ENCODE peak calls at places on chromosomes 7 and 10, in four cellular contexts. G is K562, K is GM12878, F is HepG2. Z is an unnamed sample.

GRCh38 chr10:132938472-132939329 is 3.7 kb downstream of the CFAP46 start:
- DNase-seq in K (no peak), F (peak; percentile 29), G (peak; percentile 35), Z (peak; percentile 78)

GRCh38 chr7:92766461-92767003 is 69.8 kb downstream of the CDK6 start:
- DNase-seq in G (no peak), F (peak; percentile 53), K (no peak), Z (no peak)

GRCh38 chr7:137462074-137462715 is 118.7 kb upstream of the PTN start:
- DNase-seq in F (no peak), K (no peak), G (no peak), Z (no peak)

GRCh38 chr7:90889210-90889609 is 293.1 kb downstream of the CDK14 start:
- DNase-seq in G (no peak), K (no peak), F (no peak), Z (no peak)

GRCh38 chr7:37320140-37320839 is 128.4 kb downstream of the ELMO1 start:
- DNase-seq in G (no peak), F (peak; percentile 5), K (no peak), Z (no peak)

GRCh38 chr10:27944005-27944404 is 54.9 kb downstream of the ODAD2 start:
- DNase-seq in K (no peak), F (no peak), G (no peak), Z (no peak)

GRCh38 chr10:1410032-1410431 is 327.3 kb downstream of the ADARB2 start:
- DNase-seq in K (no peak), G (no peak), F (no peak), Z (no peak)

GRCh38 chr7:47654672-47655340 is 72.9 kb upstream of the TNS3 start:
- DNase-seq in G (no peak), F (no peak), K (no peak), Z (no peak)

GRCh38 chr7:44867073-44867990 is 18.0 kb downstream of the PURB start:
- DNase-seq in G (peak; percentile 70), F (peak; percentile 32), K (no peak), Z (no peak)

GRCh38 chr7:10940748-10941358 is 32.8 kb upstream of the PHF14 start:
- DNase-seq in G (peak; percentile 18), K (no peak), F (no peak), Z (no peak)

GRCh38 chr10:33248638-33249037 is 85.8 kb downstream of the NRP1 start:
- DNase-seq in F (no peak), K (no peak), G (no peak), Z (no peak)

GRCh38 chr10:20822825-20823224 is 74.3 kb downstream of the NEBL start:
- DNase-seq in K (no peak), F (no peak), G (no peak), Z (no peak)

GRCh38 chr10:99770408-99771045 is 11.9 kb upstream of the ABCC2 start:
- DNase-seq in F (peak; percentile 75), G (no peak), K (no peak), Z (no peak)

GRCh38 chr7:37656913-37657530 is 26.5 kb upstream of the GPR141 start:
- DNase-seq in F (no peak), K (peak; percentile 37), G (no peak), Z (no peak)

GRCh38 chr10:132361581-132362101 is 29.6 kb downstream of the LRRC27 start:
- DNase-seq in K (no peak), F (no peak), G (no peak), Z (no peak)

GRCh38 chr7:101163281-101164070 is 1.9 kb downstream of the VGF start:
- DNase-seq in K (no peak), F (no peak), G (peak; percentile 78), Z (peak; percentile 70)

GRCh38 chr10:127148933-127149220 is 47.5 kb downstream of the INSYN2A start:
- DNase-seq in K (no peak), F (no peak), G (no peak), Z (no peak)

GRCh38 chr10:127149613-127150081 is 46.7 kb downstream of the INSYN2A start:
- DNase-seq in F (no peak), G (no peak), K (no peak), Z (no peak)

GRCh38 chr10:127145173-127145572 is 51.2 kb downstream of the INSYN2A start:
- DNase-seq in K (no peak), F (no peak), G (no peak), Z (no peak)

GRCh38 chr10:127150136-127150535 is 46.3 kb downstream of the INSYN2A start:
- DNase-seq in K (no peak), F (no peak), G (no peak), Z (no peak)

DNA sequence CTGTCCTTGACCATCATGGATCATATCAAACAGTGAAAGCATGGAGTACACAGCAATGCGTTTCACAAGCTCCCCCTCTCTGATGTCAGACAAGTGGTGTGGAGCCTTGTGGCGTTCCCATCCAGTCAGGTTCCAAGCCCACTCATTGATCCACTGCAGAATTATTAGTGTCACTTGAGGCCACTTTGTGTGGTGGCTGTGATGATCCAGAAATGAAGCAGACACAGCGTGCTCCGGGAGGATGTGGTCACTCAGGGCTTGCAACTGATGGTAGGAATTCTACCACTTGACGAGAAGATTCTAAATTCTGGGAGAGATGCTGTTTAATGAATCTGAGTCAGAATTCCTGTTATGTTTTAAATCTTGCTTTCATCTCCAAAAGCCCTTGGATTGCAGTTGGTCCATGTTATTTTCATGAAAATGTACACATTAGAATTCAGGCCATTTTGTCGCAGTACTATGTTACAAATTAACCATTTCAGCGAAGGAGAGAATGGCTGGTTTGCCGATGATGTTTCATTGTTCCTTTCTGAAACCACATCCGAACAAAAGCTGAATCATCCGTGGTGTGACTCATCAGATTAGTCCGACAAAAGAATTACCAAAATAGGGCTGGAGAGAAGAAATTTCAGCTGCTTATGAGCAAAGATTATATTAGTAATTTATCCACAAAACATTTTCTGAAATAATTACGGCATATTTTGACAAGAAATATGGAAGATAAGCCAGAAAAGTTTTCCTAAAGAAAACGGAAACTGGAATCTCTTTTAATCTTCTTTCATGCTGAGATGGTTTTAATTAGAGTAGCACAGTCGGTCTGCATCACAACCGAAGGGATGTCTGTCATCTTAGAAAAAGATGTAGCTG is 48.1 kb downstream of the INSYN2A start:
- DNase-seq in F (no peak), K (no peak), G (no peak), Z (no peak)
- TF ChIP-seq ETV6 in F (no peak), K (no peak), G (no peak), Z (no peak)

DNA sequence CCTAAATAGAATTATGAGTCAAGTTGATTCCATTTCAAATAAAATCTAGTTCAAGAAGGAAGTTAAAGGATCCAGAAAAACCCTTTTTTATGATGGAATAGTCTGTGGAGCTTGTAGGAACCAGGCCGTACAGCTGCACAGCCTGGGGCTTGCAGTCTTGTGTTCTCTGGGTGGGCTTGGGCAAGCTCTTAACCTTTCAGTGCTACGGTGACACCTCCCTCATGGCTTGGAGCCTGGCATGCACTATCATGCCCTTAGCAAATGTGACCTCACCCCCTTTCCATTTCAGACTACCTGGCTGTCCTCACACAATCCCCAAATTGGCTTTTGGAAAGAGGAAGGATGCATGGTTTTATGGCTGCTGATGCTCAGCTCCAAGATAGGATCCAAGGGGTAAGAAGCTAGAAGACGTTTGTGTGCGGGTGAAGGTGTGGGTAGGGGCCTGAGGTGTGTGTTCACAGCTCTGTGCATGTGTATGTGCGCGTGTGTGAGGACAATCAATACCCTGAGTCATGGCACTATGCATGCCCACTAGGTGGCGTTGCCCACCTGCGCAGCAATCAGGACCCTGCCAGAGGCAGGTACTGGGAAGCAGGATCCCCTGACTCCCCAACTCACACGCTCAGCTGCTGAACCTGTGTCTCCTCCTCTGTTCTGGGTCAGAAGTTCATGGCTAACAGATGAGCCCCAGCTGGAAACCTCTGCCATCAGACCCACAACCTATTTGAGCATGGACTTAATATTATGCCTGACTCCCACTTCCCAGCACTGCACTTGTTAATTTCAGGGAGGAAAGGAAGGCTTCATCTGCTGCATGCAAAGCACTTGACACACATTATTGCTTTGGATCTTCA is 113.4 kb downstream of the PTPN20 start:
- DNase-seq in F (peak; percentile 53), K (peak; percentile 16), G (peak; percentile 70), Z (peak; percentile 79)
- TF ChIP-seq ETV6 in F (no peak), K (no peak), G (no peak), Z (no peak)

DNA sequence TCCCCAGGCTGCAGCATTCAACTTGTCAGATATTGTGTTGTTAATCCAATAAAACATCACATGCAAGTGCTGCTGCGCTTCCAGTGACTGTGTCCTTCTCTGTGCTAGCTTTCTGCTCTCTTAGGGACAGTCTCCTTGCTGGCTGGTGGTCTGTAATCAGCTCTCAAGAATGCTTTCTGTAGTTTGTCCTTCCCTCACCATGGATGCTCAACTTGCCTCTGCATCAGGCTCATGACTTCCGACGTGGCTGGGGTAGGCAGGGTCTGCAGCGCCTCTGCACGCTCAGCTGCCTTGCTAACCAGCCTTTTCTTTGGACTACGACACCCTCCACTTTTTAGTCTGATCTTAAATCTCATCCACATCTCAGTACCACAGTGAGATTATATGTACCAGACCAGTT is 58.3 kb downstream of the MMRN2 start:
- DNase-seq in F (no peak), G (no peak), K (no peak), Z (peak; percentile 39)
- TF ChIP-seq ETV6 in F (no peak), G (no peak), K (no peak), Z (no peak)

GRCh38 chr10:68566955-68567354 is 6.8 kb downstream of the TET1 start:
- DNase-seq in G (no peak), F (no peak), K (no peak), Z (no peak)
- TF ChIP-seq ETV6 in G (no peak), F (no peak), K (no peak), Z (no peak)

DNA sequence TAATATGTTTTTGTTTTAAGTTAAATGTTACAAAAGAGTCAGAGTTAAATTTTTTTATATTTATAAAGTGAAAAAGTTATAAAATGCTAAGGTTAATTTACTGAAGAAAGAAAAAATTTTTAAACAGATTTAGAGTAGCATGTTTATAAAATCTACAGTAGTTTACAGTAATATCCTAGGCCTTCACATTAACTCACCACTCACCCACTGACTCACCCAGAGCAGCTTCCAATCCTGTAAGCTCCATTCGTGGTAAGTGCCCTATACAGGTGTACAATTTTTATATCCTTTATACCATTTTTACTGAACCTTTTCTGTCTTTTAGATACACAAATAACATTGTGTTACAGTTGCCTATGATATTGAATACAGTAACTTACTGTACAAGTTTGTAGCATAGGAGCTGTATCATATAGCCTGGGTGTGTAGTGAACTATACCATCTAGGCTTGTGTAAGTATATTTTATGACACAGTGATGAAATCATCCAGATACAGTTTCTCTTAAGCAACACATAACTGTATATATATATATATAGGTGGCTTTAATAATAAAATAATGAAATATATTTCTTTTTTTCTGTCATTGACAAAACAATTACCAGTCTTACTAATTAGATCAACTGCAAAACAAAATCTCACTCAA is 79.6 kb downstream of the PTEN start:
- DNase-seq in K (no peak), G (no peak), F (no peak), Z (no peak)
- TF ChIP-seq ETV6 in K (no peak), G (no peak), F (no peak), Z (no peak)

Z was measured in WTC11.